ENCODE peak calls at places on chromosomes 16 and 17, in four cellular contexts. One of them, this sample, is unnamed.
A peak's percentile ranks its signal among the peaks of the same experiment; 100 is the strongest.

GRCh38 chr17:29577778-29578211 is 9.3 kb downstream of the TP53I13 start:
- DNase-seq in AG04450: no peak
- DNase-seq in A549: no peak
- DNase-seq in uterus: peak; percentile 70
- DNase-seq in this sample: no peak

GRCh38 chr17:2816688-2817087 is 20.4 kb downstream of the RAP1GAP2 start:
- DNase-seq in AG04450: no peak
- DNase-seq in A549: no peak
- DNase-seq in uterus: no peak
- DNase-seq in this sample: no peak

GRCh38 chr16:2928796-2929195 is 17.1 kb downstream of the FLYWCH1 start:
- DNase-seq in AG04450: no peak
- DNase-seq in A549: no peak
- DNase-seq in uterus: no peak
- DNase-seq in this sample: no peak

GRCh38 chr16:65745-66144 is 6.7 kb downstream of the RHBDF1 start:
- DNase-seq in AG04450: no peak
- DNase-seq in A549: peak; percentile 90
- DNase-seq in uterus: peak; percentile 78
- DNase-seq in this sample: peak; percentile 67

GRCh38 chr17:17713839-17714238 is 32.6 kb downstream of the RAI1 start:
- DNase-seq in AG04450: no peak
- DNase-seq in A549: no peak
- DNase-seq in uterus: no peak
- DNase-seq in this sample: peak; percentile 74

GRCh38 chr16:67023689-67024088 is 5.3 kb upstream of the CBFB start:
- DNase-seq in AG04450: no peak
- DNase-seq in A549: no peak
- DNase-seq in uterus: no peak
- DNase-seq in this sample: no peak

GRCh38 chr17:82920715-82921114 is 80.9 kb upstream of the ZNF750 start:
- DNase-seq in AG04450: no peak
- DNase-seq in A549: no peak
- DNase-seq in uterus: no peak
- DNase-seq in this sample: no peak

GRCh38 chr17:75633484-75634375 is 496 bp downstream of the SMIM5 start:
- DNase-seq in AG04450: peak; percentile 66
- DNase-seq in A549: peak; percentile 98
- DNase-seq in uterus: peak; percentile 92
- DNase-seq in this sample: peak; percentile 87

GRCh38 chr17:42889809-42890208 is 10.8 kb upstream of the G6PC1 start:
- DNase-seq in AG04450: no peak
- DNase-seq in A549: no peak
- DNase-seq in uterus: no peak
- DNase-seq in this sample: no peak

GRCh38 chr16:24645739-24646645 is 83.5 kb upstream of the TNRC6A start:
- DNase-seq in AG04450: peak; percentile 99
- DNase-seq in A549: peak; percentile 90
- DNase-seq in uterus: no peak
- DNase-seq in this sample: peak; percentile 100

DNA sequence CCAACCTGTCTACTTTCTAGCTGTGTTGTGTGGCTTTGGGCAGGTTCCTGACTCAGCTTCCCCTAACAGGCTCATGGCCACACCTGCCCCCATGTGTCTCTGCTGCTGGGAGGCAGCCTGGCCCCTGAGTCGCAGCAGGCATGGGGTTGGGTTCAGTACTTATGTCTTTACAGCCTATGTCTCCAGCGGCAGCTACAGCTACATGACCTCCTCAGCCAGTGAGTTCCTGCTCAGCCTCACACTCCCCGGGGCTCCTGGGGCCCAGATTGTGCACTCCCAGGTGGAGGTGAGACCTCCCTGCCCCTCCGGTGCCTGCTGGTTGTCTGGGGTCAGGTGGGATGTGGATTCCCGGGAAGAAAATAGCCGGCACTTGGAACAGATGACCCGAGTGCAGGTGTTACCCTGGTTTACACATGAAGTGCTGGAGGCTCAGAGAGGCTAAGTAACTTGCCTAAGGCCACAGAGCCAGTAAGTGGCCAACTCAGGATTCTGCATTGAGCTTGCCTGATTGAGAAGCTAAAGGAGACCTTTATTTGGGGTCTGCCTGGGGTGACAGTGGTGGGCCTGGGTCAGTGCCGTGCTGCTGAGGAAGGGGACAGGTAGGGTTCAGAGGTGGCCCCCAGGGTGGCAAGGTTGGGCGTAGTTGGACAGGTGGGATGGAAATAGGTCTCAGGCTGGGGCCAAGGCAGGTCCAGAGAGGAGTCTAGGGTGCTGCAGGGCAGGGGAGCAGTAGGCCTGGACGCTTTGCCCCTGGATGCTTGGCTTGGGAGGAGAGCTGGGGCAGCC is 15.9 kb downstream of the FCSK start:
- DNase-seq in AG04450: no peak
- DNase-seq in A549: no peak
- DNase-seq in uterus: no peak
- DNase-seq in this sample: no peak
- H3K4me3 ChIP-seq in AG04450: no peak overlapping the region
- H3K4me3 ChIP-seq in A549: no peak overlapping the region
- H3K4me3 ChIP-seq in uterus: no peak overlapping the region
- H3K4me3 ChIP-seq in this sample: no peak overlapping the region

GRCh38 chr16:1078579-1079021 is 6.1 kb downstream of the SSTR5 start:
- DNase-seq in AG04450: no peak
- DNase-seq in A549: peak; percentile 93
- DNase-seq in uterus: no peak
- DNase-seq in this sample: peak; percentile 53
- TF ChIP-seq CTCF in AG04450: no peak
- TF ChIP-seq CTCF in A549: no peak
- TF ChIP-seq CTCF in uterus: no peak
- TF ChIP-seq CTCF in this sample: no peak

GRCh38 chr16:89183463-89183862 is 11.9 kb downstream of the CDH15 start:
- DNase-seq in AG04450: no peak
- DNase-seq in A549: no peak
- DNase-seq in uterus: no peak
- DNase-seq in this sample: no peak

GRCh38 chr16:89185062-89185751 is 13.7 kb downstream of the CDH15 start:
- DNase-seq in AG04450: no peak
- DNase-seq in A549: no peak
- DNase-seq in uterus: no peak
- DNase-seq in this sample: no peak

GRCh38 chr16:89184685-89185061 is 13.1 kb downstream of the CDH15 start:
- DNase-seq in AG04450: no peak
- DNase-seq in A549: no peak
- DNase-seq in uterus: no peak
- DNase-seq in this sample: no peak

GRCh38 chr16:89187337-89188063 is 12.8 kb downstream of the SLC22A31 start:
- DNase-seq in AG04450: no peak
- DNase-seq in A549: no peak
- DNase-seq in uterus: no peak
- DNase-seq in this sample: peak; percentile 25

GRCh38 chr16:89183975-89184684 is 12.6 kb downstream of the CDH15 start:
- DNase-seq in AG04450: no peak
- DNase-seq in A549: no peak
- DNase-seq in uterus: no peak
- DNase-seq in this sample: no peak
- H3K4me3 ChIP-seq in AG04450: no peak overlapping the region
- H3K4me3 ChIP-seq in A549: no peak overlapping the region
- H3K4me3 ChIP-seq in uterus: no peak overlapping the region
- H3K4me3 ChIP-seq in this sample: no peak overlapping the region

DNA sequence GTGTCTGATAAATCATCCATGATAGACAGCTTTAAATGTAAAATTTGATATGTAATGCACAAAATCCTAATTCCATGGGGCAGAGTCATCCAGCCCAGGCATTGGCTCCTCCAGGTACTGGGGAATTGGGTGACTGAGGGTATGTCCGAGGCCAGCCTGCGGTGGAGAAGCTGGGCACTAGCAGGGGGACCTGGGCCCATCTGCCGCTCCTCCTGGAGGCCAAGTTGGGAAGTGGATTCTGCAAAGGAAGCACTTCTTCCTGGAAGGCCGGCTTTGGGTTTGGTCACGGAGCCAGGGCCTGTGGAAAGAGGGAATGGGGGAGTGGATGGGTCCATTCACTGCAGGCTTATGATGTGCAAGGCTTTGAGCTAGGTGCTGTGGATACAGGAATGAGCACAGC is 85.8 kb downstream of the GNAO1 start:
- DNase-seq in AG04450: no peak
- DNase-seq in A549: peak; percentile 9
- DNase-seq in uterus: no peak
- DNase-seq in this sample: no peak
- TF ChIP-seq CTCF in AG04450: peak; percentile 30
- TF ChIP-seq CTCF in A549: no peak
- TF ChIP-seq CTCF in uterus: no peak
- TF ChIP-seq CTCF in this sample: no peak

DNA sequence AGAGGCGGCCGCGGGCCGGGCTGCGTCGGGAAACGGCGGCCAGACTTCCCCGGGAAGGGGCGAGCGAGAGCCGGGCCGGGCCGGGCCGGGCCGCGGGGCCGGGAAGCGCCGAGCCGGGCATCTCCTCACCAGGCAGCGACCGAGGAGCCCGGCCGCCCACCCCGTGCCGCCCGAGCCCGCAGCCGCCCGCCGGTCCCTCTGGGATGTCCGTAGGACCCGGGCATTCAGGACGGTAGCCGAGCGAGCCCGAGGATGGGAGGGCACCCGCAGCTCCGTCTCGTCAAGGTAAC is at the start of gene CRHR1:
- DNase-seq in AG04450: no peak
- DNase-seq in A549: peak; percentile 42
- DNase-seq in uterus: no peak
- DNase-seq in this sample: no peak
- H3K4me3 ChIP-seq in AG04450: no peak within 1 kb of the TSS
- H3K4me3 ChIP-seq in A549: peak within 1 kb of the TSS; percentile 50
- H3K4me3 ChIP-seq in uterus: peak within 1 kb of the TSS; percentile 45
- H3K4me3 ChIP-seq in this sample: no peak within 1 kb of the TSS

GRCh38 chr16:84115919-84116719 is 623 bp downstream of the MBTPS1 start:
- DNase-seq in AG04450: no peak
- DNase-seq in A549: peak; percentile 19
- DNase-seq in uterus: no peak
- DNase-seq in this sample: peak; percentile 30
- TF ChIP-seq CTCF in AG04450: no peak
- TF ChIP-seq CTCF in A549: no peak
- TF ChIP-seq CTCF in uterus: peak; percentile 49
- TF ChIP-seq CTCF in this sample: no peak

GRCh38 chr16:31700200-31700529 is 172.5 kb downstream of the AHSP start:
- DNase-seq in AG04450: no peak
- DNase-seq in A549: peak; percentile 87
- DNase-seq in uterus: no peak
- DNase-seq in this sample: no peak

GRCh38 chr16:31700530-31701388 is 172.8 kb upstream of the ZNF267 start:
- DNase-seq in AG04450: no peak
- DNase-seq in A549: no peak
- DNase-seq in uterus: peak; percentile 81
- DNase-seq in this sample: peak; percentile 42

GRCh38 chr16:31702796-31703195 is 170.8 kb upstream of the ZNF267 start:
- DNase-seq in AG04450: no peak
- DNase-seq in A549: no peak
- DNase-seq in uterus: no peak
- DNase-seq in this sample: no peak

GRCh38 chr16:31703526-31704128 is 170.0 kb upstream of the ZNF267 start:
- DNase-seq in AG04450: no peak
- DNase-seq in A549: no peak
- DNase-seq in uterus: no peak
- DNase-seq in this sample: no peak

GRCh38 chr16:31701734-31702133 is 171.9 kb upstream of the ZNF267 start:
- DNase-seq in AG04450: no peak
- DNase-seq in A549: no peak
- DNase-seq in uterus: no peak
- DNase-seq in this sample: no peak
- H3K4me3 ChIP-seq in AG04450: no peak overlapping the region
- H3K4me3 ChIP-seq in A549: no peak overlapping the region
- H3K4me3 ChIP-seq in uterus: no peak overlapping the region
- H3K4me3 ChIP-seq in this sample: no peak overlapping the region

GRCh38 chr17:79838541-79839274 is 532 bp downstream of the CBX4 start:
- DNase-seq in AG04450: no peak
- DNase-seq in A549: peak; percentile 39
- DNase-seq in uterus: peak; percentile 53
- DNase-seq in this sample: peak; percentile 51
- TF ChIP-seq CTCF in AG04450: no peak
- TF ChIP-seq CTCF in A549: no peak
- TF ChIP-seq CTCF in uterus: no peak
- TF ChIP-seq CTCF in this sample: no peak

DNA sequence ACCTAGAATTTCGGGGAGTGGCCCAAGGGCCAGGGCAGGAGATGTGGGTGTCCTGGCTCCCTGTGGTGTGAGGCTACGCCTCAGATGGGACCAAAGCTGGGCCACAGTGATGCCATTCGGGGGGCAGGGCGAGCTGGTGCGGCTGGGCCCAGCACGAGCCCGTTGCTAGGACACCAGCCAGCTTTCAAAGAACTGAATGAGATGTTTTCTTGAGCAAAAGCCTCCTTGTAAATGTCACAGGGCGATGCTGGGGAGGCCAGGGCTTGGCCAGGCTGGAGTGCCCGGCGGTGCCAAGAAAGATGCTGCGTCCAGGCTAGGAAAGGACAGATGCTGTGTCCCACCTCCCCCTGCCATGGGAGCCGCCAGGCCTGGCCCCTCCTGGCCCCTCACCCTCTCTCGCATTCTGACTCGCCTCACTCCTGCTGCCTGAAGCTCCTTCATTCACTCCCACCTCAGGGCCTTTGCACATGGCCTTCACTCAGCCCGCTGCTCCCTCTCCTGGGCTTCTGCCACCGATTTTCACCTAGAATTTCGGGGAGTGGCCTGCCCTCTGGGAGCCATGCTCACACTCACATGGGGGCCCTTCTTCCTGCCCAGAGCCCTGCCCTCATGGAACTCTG is 39.1 kb downstream of the CPNE2 start:
- DNase-seq in AG04450: no peak
- DNase-seq in A549: no peak
- DNase-seq in uterus: no peak
- DNase-seq in this sample: no peak
- H3K4me3 ChIP-seq in AG04450: no peak overlapping the region
- H3K4me3 ChIP-seq in A549: no peak overlapping the region
- H3K4me3 ChIP-seq in uterus: no peak overlapping the region
- H3K4me3 ChIP-seq in this sample: no peak overlapping the region

This sample was measured in fibroblast of mammary gland.